ENCODE peak calls at places on chromosomes 7 and 10, in four cellular contexts. One of them, this sample, is unnamed.

GRCh38 chr7:65216469-65216868 is 157.2 kb upstream of the ZNF92 start:
- DNase-seq in heart right ventricle: peak
- DNase-seq in pancreas: peak
- DNase-seq in fibroblast of pulmonary artery: peak
- DNase-seq in this sample: peak

GRCh38 chr7:101163281-101164070 is 1.9 kb downstream of the VGF start:
- DNase-seq in heart right ventricle: no peak
- DNase-seq in pancreas: no peak
- DNase-seq in fibroblast of pulmonary artery: no peak
- DNase-seq in this sample: no peak

GRCh38 chr10:91525939-91526712 is 106.7 kb downstream of the PPP1R3C start:
- DNase-seq in heart right ventricle: no peak
- DNase-seq in pancreas: peak
- DNase-seq in fibroblast of pulmonary artery: no peak
- DNase-seq in this sample: no peak

GRCh38 chr10:44994752-44995530 is 5.8 kb upstream of the ZNF22 start:
- DNase-seq in heart right ventricle: no peak
- DNase-seq in pancreas: peak
- DNase-seq in fibroblast of pulmonary artery: no peak
- DNase-seq in this sample: no peak

GRCh38 chr10:15433850-15434537 is 62.9 kb upstream of the FAM171A1 start:
- DNase-seq in heart right ventricle: peak
- DNase-seq in pancreas: no peak
- DNase-seq in fibroblast of pulmonary artery: peak
- DNase-seq in this sample: peak

GRCh38 chr10:13003781-13004180 is 2.3 kb upstream of the CCDC3 start:
- DNase-seq in heart right ventricle: no peak
- DNase-seq in pancreas: no peak
- DNase-seq in fibroblast of pulmonary artery: no peak
- DNase-seq in this sample: no peak

GRCh38 chr10:132411561-132412253 is 14.7 kb downstream of the PWWP2B start:
- DNase-seq in heart right ventricle: no peak
- DNase-seq in pancreas: peak
- DNase-seq in fibroblast of pulmonary artery: peak
- DNase-seq in this sample: peak

GRCh38 chr7:45580053-45580872 is 6.1 kb downstream of the ADCY1 start:
- DNase-seq in heart right ventricle: no peak
- DNase-seq in pancreas: no peak
- DNase-seq in fibroblast of pulmonary artery: no peak
- DNase-seq in this sample: no peak

GRCh38 chr7:69962077-69962855 is 364.0 kb downstream of the AUTS2 start:
- DNase-seq in heart right ventricle: peak
- DNase-seq in pancreas: peak
- DNase-seq in fibroblast of pulmonary artery: peak
- DNase-seq in this sample: peak

GRCh38 chr7:132933076-132933466 is 148.8 kb downstream of the CHCHD3 start:
- DNase-seq in heart right ventricle: no peak
- DNase-seq in pancreas: no peak
- DNase-seq in fibroblast of pulmonary artery: peak
- DNase-seq in this sample: peak

GRCh38 chr7:144256112-144256511 is 8.5 kb downstream of the OR2A7 start:
- DNase-seq in heart right ventricle: no peak
- DNase-seq in pancreas: no peak
- DNase-seq in fibroblast of pulmonary artery: peak
- DNase-seq in this sample: no peak

GRCh38 chr10:50993817-50994251 is 80.5 kb upstream of the PRKG1 start:
- DNase-seq in heart right ventricle: peak
- DNase-seq in pancreas: peak
- DNase-seq in fibroblast of pulmonary artery: peak
- DNase-seq in this sample: no peak

GRCh38 chr7:123712619-123713018 is 36.2 kb downstream of the WASL start:
- DNase-seq in heart right ventricle: no peak
- DNase-seq in pancreas: no peak
- DNase-seq in fibroblast of pulmonary artery: peak
- DNase-seq in this sample: peak

GRCh38 chr7:111486472-111487142 is 75.7 kb downstream of the IMMP2L start:
- DNase-seq in heart right ventricle: peak
- DNase-seq in pancreas: no peak
- DNase-seq in fibroblast of pulmonary artery: peak
- DNase-seq in this sample: peak

GRCh38 chr10:109025187-109025586 is 898.1 kb downstream of the XPNPEP1 start:
- DNase-seq in heart right ventricle: no peak
- DNase-seq in pancreas: no peak
- DNase-seq in fibroblast of pulmonary artery: no peak
- DNase-seq in this sample: no peak

GRCh38 chr7:33050425-33051318 is 11.9 kb downstream of the NT5C3A start:
- DNase-seq in heart right ventricle: no peak
- DNase-seq in pancreas: no peak
- DNase-seq in fibroblast of pulmonary artery: peak
- DNase-seq in this sample: peak

GRCh38 chr10:70664702-70665195 is 7.6 kb upstream of the ADAMTS14 start:
- DNase-seq in heart right ventricle: no peak
- DNase-seq in pancreas: no peak
- DNase-seq in fibroblast of pulmonary artery: peak
- DNase-seq in this sample: peak

GRCh38 chr10:100519321-100520051 is at the start of gene SEC31B:
- DNase-seq in heart right ventricle: peak
- DNase-seq in pancreas: peak
- DNase-seq in fibroblast of pulmonary artery: no peak
- DNase-seq in this sample: no peak

GRCh38 chr7:142323706-142324105 is 65.8 kb upstream of the PRSS58 start:
- DNase-seq in heart right ventricle: no peak
- DNase-seq in pancreas: peak
- DNase-seq in fibroblast of pulmonary artery: no peak
- DNase-seq in this sample: no peak

GRCh38 chr7:137538361-137538762 is 194.8 kb upstream of the PTN start:
- DNase-seq in heart right ventricle: no peak
- DNase-seq in pancreas: no peak
- DNase-seq in fibroblast of pulmonary artery: peak
- DNase-seq in this sample: peak

GRCh38 chr10:33315891-33316290 is 18.6 kb downstream of the NRP1 start:
- DNase-seq in heart right ventricle: no peak
- DNase-seq in pancreas: no peak
- DNase-seq in fibroblast of pulmonary artery: peak
- DNase-seq in this sample: no peak

GRCh38 chr10:31961675-31962074 is 33.0 kb upstream of the ARHGAP12 start:
- DNase-seq in heart right ventricle: no peak
- DNase-seq in pancreas: no peak
- DNase-seq in fibroblast of pulmonary artery: peak
- DNase-seq in this sample: peak

GRCh38 chr10:29479081-29479917 is 155.5 kb downstream of the SVIL start:
- DNase-seq in heart right ventricle: no peak
- DNase-seq in pancreas: no peak
- DNase-seq in fibroblast of pulmonary artery: no peak
- DNase-seq in this sample: peak
- H3K4me3 ChIP-seq in heart right ventricle: no peak
- H3K4me3 ChIP-seq in pancreas: no peak
- H3K4me3 ChIP-seq in fibroblast of pulmonary artery: no peak
- H3K4me3 ChIP-seq in this sample: no peak

GRCh38 chr10:114458955-114459354 is 54.7 kb upstream of the AFAP1L2 start:
- DNase-seq in heart right ventricle: no peak
- DNase-seq in pancreas: peak
- DNase-seq in fibroblast of pulmonary artery: peak
- DNase-seq in this sample: peak
- TF ChIP-seq CTCF in heart right ventricle: peak
- TF ChIP-seq CTCF in pancreas: peak
- TF ChIP-seq CTCF in fibroblast of pulmonary artery: peak
- TF ChIP-seq CTCF in this sample: peak

GRCh38 chr7:18467011-18467410 is 28.5 kb upstream of the HDAC9 start:
- DNase-seq in heart right ventricle: no peak
- DNase-seq in pancreas: no peak
- DNase-seq in fibroblast of pulmonary artery: no peak
- DNase-seq in this sample: no peak

GRCh38 chr7:18472161-18472483 is 23.4 kb upstream of the HDAC9 start:
- DNase-seq in heart right ventricle: no peak
- DNase-seq in pancreas: no peak
- DNase-seq in fibroblast of pulmonary artery: no peak
- DNase-seq in this sample: no peak

GRCh38 chr7:18469332-18469731 is 26.2 kb upstream of the HDAC9 start:
- DNase-seq in heart right ventricle: no peak
- DNase-seq in pancreas: no peak
- DNase-seq in fibroblast of pulmonary artery: no peak
- DNase-seq in this sample: no peak

GRCh38 chr7:18471476-18472160 is 23.9 kb upstream of the HDAC9 start:
- DNase-seq in heart right ventricle: no peak
- DNase-seq in pancreas: no peak
- DNase-seq in fibroblast of pulmonary artery: no peak
- DNase-seq in this sample: no peak

GRCh38 chr7:18468794-18469193 is 26.8 kb upstream of the HDAC9 start:
- DNase-seq in heart right ventricle: no peak
- DNase-seq in pancreas: no peak
- DNase-seq in fibroblast of pulmonary artery: no peak
- DNase-seq in this sample: no peak
- H3K4me3 ChIP-seq in heart right ventricle: no peak
- H3K4me3 ChIP-seq in pancreas: no peak
- H3K4me3 ChIP-seq in fibroblast of pulmonary artery: no peak
- H3K4me3 ChIP-seq in this sample: no peak

DNA sequence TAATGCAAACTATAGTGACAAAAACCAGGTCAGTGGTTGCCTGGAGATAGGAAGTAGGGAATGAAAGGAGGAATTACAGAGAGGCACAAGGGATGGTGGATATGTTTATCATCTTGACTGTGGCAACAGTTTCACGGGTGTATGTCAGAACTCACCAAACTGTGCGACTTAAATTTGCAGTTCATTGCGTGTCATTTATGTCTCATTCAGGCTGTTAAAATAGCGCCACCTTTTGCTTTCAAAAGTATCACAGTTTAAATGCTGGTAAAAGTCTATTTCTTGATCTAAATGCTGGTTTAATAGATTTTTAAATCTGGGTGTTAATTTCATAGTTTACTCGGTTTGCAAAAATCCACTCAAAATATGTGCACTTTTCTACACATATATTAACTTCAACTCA is 51.0 kb downstream of the PTTG1IP2 start:
- DNase-seq in heart right ventricle: no peak
- DNase-seq in pancreas: no peak
- DNase-seq in fibroblast of pulmonary artery: peak
- DNase-seq in this sample: no peak
- TF ChIP-seq CTCF in heart right ventricle: peak
- TF ChIP-seq CTCF in pancreas: no peak
- TF ChIP-seq CTCF in fibroblast of pulmonary artery: peak
- TF ChIP-seq CTCF in this sample: peak

This sample was measured in astrocyte of the spinal cord.